ENCODE peak calls at places on chromosomes 5 and 9, in four cellular contexts. One of them, this sample, is unnamed.

GRCh38 chr5:146588806-146589355 is 72.9 kb upstream of the GPR151 start:
- DNase-seq in activated CD4-positive, alpha-beta T cell treated with anti-CD3 and anti-CD28 coated beads, Interleukin-2, amount 50 U/mL, for 48 hours: no peak
- DNase-seq in caudate nucleus: no peak
- DNase-seq in lower leg skin: no peak
- DNase-seq in this sample: no peak

GRCh38 chr5:6483880-6484382 is 35.3 kb downstream of the UBE2QL1 start:
- DNase-seq in activated CD4-positive, alpha-beta T cell treated with anti-CD3 and anti-CD28 coated beads, Interleukin-2, amount 50 U/mL, for 48 hours: no peak
- DNase-seq in caudate nucleus: no peak
- DNase-seq in lower leg skin: no peak
- DNase-seq in this sample: no peak

GRCh38 chr5:116622375-116623075 is 47.9 kb upstream of the SEMA6A start:
- DNase-seq in activated CD4-positive, alpha-beta T cell treated with anti-CD3 and anti-CD28 coated beads, Interleukin-2, amount 50 U/mL, for 48 hours: no peak
- DNase-seq in caudate nucleus: no peak
- DNase-seq in lower leg skin: no peak
- DNase-seq in this sample: peak

GRCh38 chr5:131957721-131958483 is 12.4 kb upstream of the MEIKIN start:
- DNase-seq in activated CD4-positive, alpha-beta T cell treated with anti-CD3 and anti-CD28 coated beads, Interleukin-2, amount 50 U/mL, for 48 hours: no peak
- DNase-seq in caudate nucleus: no peak
- DNase-seq in lower leg skin: no peak
- DNase-seq in this sample: no peak

GRCh38 chr5:31987985-31988710 is 186.0 kb downstream of the GOLPH3 start:
- DNase-seq in activated CD4-positive, alpha-beta T cell treated with anti-CD3 and anti-CD28 coated beads, Interleukin-2, amount 50 U/mL, for 48 hours: no peak
- DNase-seq in caudate nucleus: no peak
- DNase-seq in lower leg skin: no peak
- DNase-seq in this sample: peak

GRCh38 chr5:135127604-135128240 is 93.7 kb upstream of the PITX1 start:
- DNase-seq in activated CD4-positive, alpha-beta T cell treated with anti-CD3 and anti-CD28 coated beads, Interleukin-2, amount 50 U/mL, for 48 hours: no peak
- DNase-seq in caudate nucleus: no peak
- DNase-seq in lower leg skin: no peak
- DNase-seq in this sample: peak

GRCh38 chr5:10286552-10287227 is 21.0 kb downstream of the CMBL start:
- DNase-seq in activated CD4-positive, alpha-beta T cell treated with anti-CD3 and anti-CD28 coated beads, Interleukin-2, amount 50 U/mL, for 48 hours: no peak
- DNase-seq in caudate nucleus: no peak
- DNase-seq in lower leg skin: no peak
- DNase-seq in this sample: no peak

GRCh38 chr5:122292357-122292756 is 19.7 kb upstream of the SNCAIP start:
- DNase-seq in activated CD4-positive, alpha-beta T cell treated with anti-CD3 and anti-CD28 coated beads, Interleukin-2, amount 50 U/mL, for 48 hours: no peak
- DNase-seq in caudate nucleus: no peak
- DNase-seq in lower leg skin: no peak
- DNase-seq in this sample: no peak

GRCh38 chr5:161230222-161230621 is 316.3 kb downstream of the GABRB2 start:
- DNase-seq in activated CD4-positive, alpha-beta T cell treated with anti-CD3 and anti-CD28 coated beads, Interleukin-2, amount 50 U/mL, for 48 hours: no peak
- DNase-seq in caudate nucleus: no peak
- DNase-seq in lower leg skin: no peak
- DNase-seq in this sample: no peak

GRCh38 chr5:179836225-179837019 is 15.7 kb downstream of the SQSTM1 start:
- DNase-seq in activated CD4-positive, alpha-beta T cell treated with anti-CD3 and anti-CD28 coated beads, Interleukin-2, amount 50 U/mL, for 48 hours: peak
- DNase-seq in caudate nucleus: no peak
- DNase-seq in lower leg skin: no peak
- DNase-seq in this sample: peak

GRCh38 chr9:113587471-113588031 is 124.0 kb downstream of the RGS3 start:
- DNase-seq in activated CD4-positive, alpha-beta T cell treated with anti-CD3 and anti-CD28 coated beads, Interleukin-2, amount 50 U/mL, for 48 hours: no peak
- DNase-seq in caudate nucleus: no peak
- DNase-seq in lower leg skin: no peak
- DNase-seq in this sample: no peak

GRCh38 chr5:148688787-148689186 is 34.5 kb upstream of the HTR4 start:
- DNase-seq in activated CD4-positive, alpha-beta T cell treated with anti-CD3 and anti-CD28 coated beads, Interleukin-2, amount 50 U/mL, for 48 hours: no peak
- DNase-seq in caudate nucleus: no peak
- DNase-seq in lower leg skin: no peak
- DNase-seq in this sample: no peak

GRCh38 chr9:36959681-36960574 is 74.1 kb downstream of the PAX5 start:
- DNase-seq in activated CD4-positive, alpha-beta T cell treated with anti-CD3 and anti-CD28 coated beads, Interleukin-2, amount 50 U/mL, for 48 hours: no peak
- DNase-seq in caudate nucleus: no peak
- DNase-seq in lower leg skin: no peak
- DNase-seq in this sample: no peak

This sample was measured in SJSA1.